ENCODE peak calls at places on chromosomes 3 and 15, in eight cellular contexts. One of them, this sample, is unnamed.

GRCh38 chr3:110473405-110473804 is 598.2 kb upstream of the NECTIN3 start:
- DNase-seq in activated gamma-delta T cell treated with anti-CD3 and anti-CD28 coated beads, Interleukin-2, amount 50 U/mL, for 16 hours: no peak
- DNase-seq in Calu3: no peak
- DNase-seq in gastrocnemius medialis: no peak
- DNase-seq in T-helper 2 cell: no peak
- DNase-seq in tibial artery: no peak
- DNase-seq in H7: no peak
- DNase-seq in nucleus accumbens: no peak
- DNase-seq in this sample: no peak

GRCh38 chr3:42229942-42230688 is 35.9 kb downstream of the CCK start:
- DNase-seq in tibial artery: no peak
- DNase-seq in gastrocnemius medialis: no peak
- DNase-seq in nucleus accumbens: peak
- DNase-seq in H7: peak
- DNase-seq in Calu3: peak
- DNase-seq in T-helper 2 cell: no peak
- DNase-seq in activated gamma-delta T cell treated with anti-CD3 and anti-CD28 coated beads, Interleukin-2, amount 50 U/mL, for 16 hours: no peak
- DNase-seq in this sample: peak

GRCh38 chr15:97866994-97867393 is 93.5 kb upstream of the ARRDC4 start:
- DNase-seq in Calu3: no peak
- DNase-seq in activated gamma-delta T cell treated with anti-CD3 and anti-CD28 coated beads, Interleukin-2, amount 50 U/mL, for 16 hours: no peak
- DNase-seq in nucleus accumbens: no peak
- DNase-seq in H7: no peak
- DNase-seq in T-helper 2 cell: no peak
- DNase-seq in gastrocnemius medialis: no peak
- DNase-seq in tibial artery: no peak
- DNase-seq in this sample: no peak

GRCh38 chr3:23203651-23204111 is 554 bp downstream of the UBE2E2 start:
- DNase-seq in tibial artery: peak
- DNase-seq in H7: peak
- DNase-seq in activated gamma-delta T cell treated with anti-CD3 and anti-CD28 coated beads, Interleukin-2, amount 50 U/mL, for 16 hours: no peak
- DNase-seq in nucleus accumbens: peak
- DNase-seq in T-helper 2 cell: no peak
- DNase-seq in gastrocnemius medialis: peak
- DNase-seq in Calu3: peak
- DNase-seq in this sample: no peak

GRCh38 chr3:126982522-126983175 is at the start of gene PLXNA1:
- DNase-seq in activated gamma-delta T cell treated with anti-CD3 and anti-CD28 coated beads, Interleukin-2, amount 50 U/mL, for 16 hours: peak
- DNase-seq in tibial artery: peak
- DNase-seq in Calu3: peak
- DNase-seq in nucleus accumbens: peak
- DNase-seq in gastrocnemius medialis: peak
- DNase-seq in T-helper 2 cell: peak
- DNase-seq in H7: peak
- DNase-seq in this sample: peak

GRCh38 chr3:47452460-47453215 is 23.1 kb downstream of the SCAP start:
- DNase-seq in activated gamma-delta T cell treated with anti-CD3 and anti-CD28 coated beads, Interleukin-2, amount 50 U/mL, for 16 hours: no peak
- DNase-seq in T-helper 2 cell: no peak
- DNase-seq in H7: no peak
- DNase-seq in nucleus accumbens: no peak
- DNase-seq in tibial artery: no peak
- DNase-seq in Calu3: no peak
- DNase-seq in gastrocnemius medialis: no peak
- DNase-seq in this sample: no peak

GRCh38 chr3:183800221-183800863 is 25.0 kb downstream of the MAP6D1 start:
- DNase-seq in Calu3: no peak
- DNase-seq in activated gamma-delta T cell treated with anti-CD3 and anti-CD28 coated beads, Interleukin-2, amount 50 U/mL, for 16 hours: no peak
- DNase-seq in gastrocnemius medialis: no peak
- DNase-seq in H7: no peak
- DNase-seq in nucleus accumbens: peak
- DNase-seq in T-helper 2 cell: no peak
- DNase-seq in tibial artery: no peak
- DNase-seq in this sample: no peak

GRCh38 chr15:50182233-50183013 is 427 bp downstream of the SLC27A2 start:
- DNase-seq in H7: no peak
- DNase-seq in T-helper 2 cell: peak
- DNase-seq in tibial artery: no peak
- DNase-seq in gastrocnemius medialis: no peak
- DNase-seq in activated gamma-delta T cell treated with anti-CD3 and anti-CD28 coated beads, Interleukin-2, amount 50 U/mL, for 16 hours: no peak
- DNase-seq in Calu3: peak
- DNase-seq in nucleus accumbens: no peak
- DNase-seq in this sample: no peak

GRCh38 chr3:64332461-64333350 is 107.4 kb upstream of the PRICKLE2 start:
- DNase-seq in Calu3: no peak
- DNase-seq in H7: no peak
- DNase-seq in tibial artery: no peak
- DNase-seq in activated gamma-delta T cell treated with anti-CD3 and anti-CD28 coated beads, Interleukin-2, amount 50 U/mL, for 16 hours: no peak
- DNase-seq in T-helper 2 cell: no peak
- DNase-seq in nucleus accumbens: no peak
- DNase-seq in gastrocnemius medialis: no peak
- DNase-seq in this sample: no peak

GRCh38 chr3:127041264-127041820 is 58.4 kb downstream of the PLXNA1 start:
- DNase-seq in tibial artery: no peak
- DNase-seq in gastrocnemius medialis: peak
- DNase-seq in nucleus accumbens: no peak
- DNase-seq in H7: peak
- DNase-seq in activated gamma-delta T cell treated with anti-CD3 and anti-CD28 coated beads, Interleukin-2, amount 50 U/mL, for 16 hours: no peak
- DNase-seq in Calu3: no peak
- DNase-seq in T-helper 2 cell: no peak
- DNase-seq in this sample: peak

GRCh38 chr15:94620632-94621031 is 389.3 kb downstream of the MCTP2 start:
- DNase-seq in activated gamma-delta T cell treated with anti-CD3 and anti-CD28 coated beads, Interleukin-2, amount 50 U/mL, for 16 hours: no peak
- DNase-seq in gastrocnemius medialis: no peak
- DNase-seq in nucleus accumbens: no peak
- DNase-seq in tibial artery: no peak
- DNase-seq in Calu3: no peak
- DNase-seq in H7: no peak
- DNase-seq in T-helper 2 cell: no peak
- DNase-seq in this sample: no peak

GRCh38 chr3:23501201-23501824 is 298.2 kb downstream of the UBE2E2 start:
- DNase-seq in T-helper 2 cell: no peak
- DNase-seq in H7: no peak
- DNase-seq in tibial artery: no peak
- DNase-seq in Calu3: no peak
- DNase-seq in activated gamma-delta T cell treated with anti-CD3 and anti-CD28 coated beads, Interleukin-2, amount 50 U/mL, for 16 hours: no peak
- DNase-seq in nucleus accumbens: no peak
- DNase-seq in gastrocnemius medialis: peak
- DNase-seq in this sample: no peak

GRCh38 chr15:49675051-49675450 is 54.2 kb downstream of the DTWD1 start:
- DNase-seq in tibial artery: no peak
- DNase-seq in nucleus accumbens: no peak
- DNase-seq in T-helper 2 cell: no peak
- DNase-seq in Calu3: no peak
- DNase-seq in H7: no peak
- DNase-seq in activated gamma-delta T cell treated with anti-CD3 and anti-CD28 coated beads, Interleukin-2, amount 50 U/mL, for 16 hours: no peak
- DNase-seq in gastrocnemius medialis: no peak
- DNase-seq in this sample: no peak

GRCh38 chr3:52721002-52721741 is 15.3 kb downstream of the SPCS1 start:
- DNase-seq in Calu3: no peak
- DNase-seq in nucleus accumbens: no peak
- DNase-seq in T-helper 2 cell: no peak
- DNase-seq in H7: no peak
- DNase-seq in activated gamma-delta T cell treated with anti-CD3 and anti-CD28 coated beads, Interleukin-2, amount 50 U/mL, for 16 hours: no peak
- DNase-seq in tibial artery: no peak
- DNase-seq in gastrocnemius medialis: no peak
- DNase-seq in this sample: no peak

GRCh38 chr3:4735243-4735642 is 242.1 kb downstream of the ITPR1 start:
- DNase-seq in gastrocnemius medialis: no peak
- DNase-seq in tibial artery: no peak
- DNase-seq in activated gamma-delta T cell treated with anti-CD3 and anti-CD28 coated beads, Interleukin-2, amount 50 U/mL, for 16 hours: no peak
- DNase-seq in T-helper 2 cell: no peak
- DNase-seq in nucleus accumbens: no peak
- DNase-seq in H7: no peak
- DNase-seq in Calu3: no peak
- DNase-seq in this sample: no peak

GRCh38 chr3:110583373-110583935 is 488.2 kb upstream of the NECTIN3 start:
- DNase-seq in H7: no peak
- DNase-seq in Calu3: peak
- DNase-seq in T-helper 2 cell: no peak
- DNase-seq in tibial artery: no peak
- DNase-seq in gastrocnemius medialis: no peak
- DNase-seq in nucleus accumbens: no peak
- DNase-seq in activated gamma-delta T cell treated with anti-CD3 and anti-CD28 coated beads, Interleukin-2, amount 50 U/mL, for 16 hours: no peak
- DNase-seq in this sample: no peak

GRCh38 chr3:134718736-134719135 is 67.9 kb upstream of the KY start:
- DNase-seq in gastrocnemius medialis: no peak
- DNase-seq in H7: no peak
- DNase-seq in nucleus accumbens: no peak
- DNase-seq in activated gamma-delta T cell treated with anti-CD3 and anti-CD28 coated beads, Interleukin-2, amount 50 U/mL, for 16 hours: no peak
- DNase-seq in T-helper 2 cell: no peak
- DNase-seq in Calu3: no peak
- DNase-seq in tibial artery: no peak
- DNase-seq in this sample: no peak

GRCh38 chr15:67024322-67024997 is 40.9 kb upstream of the SMAD3 start:
- DNase-seq in nucleus accumbens: no peak
- DNase-seq in activated gamma-delta T cell treated with anti-CD3 and anti-CD28 coated beads, Interleukin-2, amount 50 U/mL, for 16 hours: no peak
- DNase-seq in Calu3: peak
- DNase-seq in T-helper 2 cell: peak
- DNase-seq in tibial artery: peak
- DNase-seq in H7: no peak
- DNase-seq in gastrocnemius medialis: peak
- DNase-seq in this sample: peak